ENCODE peak calls at places on chromosomes 4 and X, in ten cellular contexts. Y is CD8-positive, alpha-beta memory T cell; H is GM10248; S is activated CD4-positive, alpha-beta T cell treated with anti-CD3 and anti-CD28 coated beads, Interleukin-2, amount 50 U/mL, for 1 hour; C is NB4; J is SK-N-SH; T is GM13977; I is T-helper 1 cell; G is stimulated activated CD4-positive, alpha-beta T cell treated with anti-CD3 and anti-CD28 coated beads, Interleukin-4, amount 100 ng/mL, for 1 hour; B is COR-L47. R is an unnamed sample.

GRCh38 chr4:92968556-92968955 is 664.8 kb downstream of the GRID2 start:
- DNase-seq in B (no peak), C (no peak), G (no peak), Y (no peak), H (no peak), I (no peak), S (no peak), J (no peak), T (no peak), R (no peak)

GRCh38 chrX:70924294-70924693 is 6.6 kb downstream of the SLC7A3 start:
- DNase-seq in B (no peak), H (no peak), T (no peak), I (no peak), C (no peak), J (no peak), S (no peak), Y (no peak), G (no peak), R (no peak)

GRCh38 chrX:16807548-16807947 is 21.3 kb downstream of the TXLNG start:
- DNase-seq in Y (no peak), S (no peak), J (peak; percentile 23), H (no peak), T (no peak), B (peak; percentile 0), C (no peak), G (no peak), I (no peak), R (no peak)

GRCh38 chr4:185709802-185710486 is 102.0 kb downstream of the SORBS2 start:
- DNase-seq in T (no peak), H (no peak), C (no peak), G (no peak), J (no peak), I (no peak), B (no peak), S (no peak), Y (no peak), R (no peak)

GRCh38 chr4:8383451-8384160 is 56.9 kb downstream of the ACOX3 start:
- DNase-seq in Y (no peak), S (no peak), G (no peak), B (no peak), C (no peak), J (no peak), I (no peak), T (no peak), H (no peak), R (no peak)

GRCh38 chrX:15277594-15277993 is 7.7 kb upstream of the ASB9 start:
- DNase-seq in H (no peak), T (no peak), S (no peak), J (no peak), Y (no peak), I (no peak), G (no peak), C (no peak), B (no peak), R (no peak)

GRCh38 chrX:19909761-19910160 is 22.4 kb upstream of the SH3KBP1 start:
- DNase-seq in I (no peak), G (no peak), B (no peak), T (no peak), C (no peak), J (no peak), H (no peak), S (no peak), Y (no peak), R (no peak)

GRCh38 chrX:12579311-12579710 is 211.9 kb upstream of the PRPS2 start:
- DNase-seq in B (no peak), G (no peak), H (no peak), S (no peak), I (no peak), Y (no peak), T (no peak), J (no peak), C (no peak), R (no peak)

GRCh38 chr4:48190839-48191238 is 56.8 kb upstream of the TXK start:
- DNase-seq in J (no peak), H (no peak), S (no peak), B (no peak), Y (no peak), T (peak; percentile 9), G (no peak), C (no peak), I (no peak), R (no peak)

GRCh38 chr4:5696341-5696740 is 12.0 kb downstream of the EVC2 start:
- DNase-seq in G (no peak), I (no peak), C (no peak), T (no peak), B (no peak), S (no peak), Y (no peak), J (no peak), H (no peak), R (no peak)

GRCh38 chr4:182881928-182882327 is 35.3 kb downstream of the DCTD start:
- DNase-seq in J (peak; percentile 85), B (peak; percentile 97), Y (no peak), C (no peak), S (no peak), H (no peak), T (no peak), G (no peak), I (no peak), R (no peak)

GRCh38 chr4:972651-973424 is 531 bp downstream of the DGKQ start:
- DNase-seq in C (peak; percentile 52), B (peak; percentile 14), T (peak; percentile 77), H (peak; percentile 59), Y (peak; percentile 55), G (peak; percentile 65), S (peak; percentile 54), J (peak; percentile 72), I (peak; percentile 59), R (peak; percentile 49)

GRCh38 chr4:174663254-174663653 is 141.0 kb upstream of the HPGD start:
- DNase-seq in I (no peak), Y (no peak), H (no peak), S (no peak), J (no peak), C (no peak), B (no peak), G (no peak), T (no peak), R (no peak)

GRCh38 chrX:68196939-68197791 is 236.1 kb downstream of the OPHN1 start:
- DNase-seq in I (no peak), G (no peak), Y (no peak), J (peak; percentile 58), C (peak; percentile 45), H (peak; percentile 35), S (no peak), T (peak; percentile 55), B (peak; percentile 10), R (no peak)

GRCh38 chrX:116413273-116413672 is 23.1 kb upstream of the SLC6A14 start:
- DNase-seq in I (no peak), H (no peak), Y (no peak), S (no peak), T (no peak), J (no peak), B (no peak), G (no peak), C (no peak), R (no peak)

GRCh38 chr4:7779194-7779768 is 160.4 kb downstream of the AFAP1 start:
- DNase-seq in Y (no peak), I (no peak), B (no peak), T (no peak), S (no peak), H (no peak), J (no peak), C (no peak), G (no peak), R (no peak)

GRCh38 chr4:166400270-166400894 is 527.3 kb downstream of the TLL1 start:
- DNase-seq in G (no peak), B (peak; percentile 39), S (no peak), J (no peak), H (no peak), I (no peak), C (no peak), Y (no peak), T (no peak), R (no peak)

GRCh38 chr4:152310223-152310622 is 225.7 kb downstream of the FBXW7 start:
- DNase-seq in S (no peak), B (no peak), T (no peak), H (no peak), I (no peak), Y (no peak), G (no peak), C (no peak), J (no peak), R (no peak)

GRCh38 chr4:88027611-88028608 is 20.5 kb downstream of the PKD2 start:
- DNase-seq in C (peak; percentile 68), G (no peak), S (no peak), Y (no peak), I (no peak), B (no peak), J (no peak), H (no peak), T (no peak), R (no peak)

GRCh38 chr4:10706236-10706635 is 21.7 kb upstream of the CLNK start:
- DNase-seq in G (no peak), S (no peak), B (no peak), I (no peak), T (no peak), C (no peak), H (no peak), J (no peak), Y (no peak), R (no peak)

GRCh38 chr4:56261027-56261426 is 126.3 kb downstream of the AASDH start:
- DNase-seq in I (no peak), J (no peak), S (no peak), H (peak; percentile 18), B (no peak), T (no peak), C (no peak), G (peak; percentile 48), Y (no peak), R (no peak)

GRCh38 chr4:8205241-8205707 is 6.2 kb downstream of the SH3TC1 start:
- DNase-seq in J (peak; percentile 79), B (no peak), C (peak; percentile 72), T (no peak), I (no peak), S (no peak), G (no peak), H (no peak), Y (no peak), R (no peak)

GRCh38 chr4:89162486-89162885 is 51.2 kb downstream of the TIGD2 start:
- DNase-seq in J (no peak), I (no peak), G (no peak), S (no peak), H (no peak), T (no peak), C (no peak), Y (no peak), B (no peak), R (no peak)

GRCh38 chr4:1049591-1049905 is 38.1 kb downstream of the FGFRL1 start:
- DNase-seq in B (no peak), C (no peak), H (no peak), G (no peak), I (no peak), S (no peak), Y (no peak), T (no peak), J (peak; percentile 51), R (no peak)

GRCh38 chr4:8709050-8709728 is 116.6 kb downstream of the CPZ start:
- DNase-seq in C (no peak), Y (no peak), B (no peak), I (no peak), G (no peak), H (no peak), S (no peak), T (no peak), J (peak; percentile 5), R (no peak)

GRCh38 chr4:121817006-121817405 is 6.7 kb downstream of the CCNA2 start:
- DNase-seq in B (no peak), G (no peak), S (no peak), Y (no peak), I (no peak), C (no peak), J (no peak), T (no peak), H (no peak), R (no peak)

GRCh38 chr4:64464581-64464980 is 55.3 kb upstream of the TECRL start:
- DNase-seq in I (no peak), Y (no peak), G (no peak), S (no peak), J (no peak), T (no peak), C (no peak), H (no peak), B (no peak), R (no peak)

GRCh38 chr4:1366371-1367229 is 19.6 kb downstream of the UVSSA start:
- DNase-seq in G (no peak), H (no peak), Y (no peak), T (no peak), I (no peak), J (no peak), C (no peak), B (no peak), S (no peak), R (no peak)